ENCODE peak calls at places on chromosome 16, in five cellular contexts. B is left ventricle myocardium inferior, Z is fibroblast of lung, O is progenitor cell of endocrine pancreas, K is tibial nerve. Y is an unnamed sample.

GRCh38 chr16:15811416-15811777 is 45.4 kb downstream of the MYH11 start:
- DNase-seq in Z (no peak), B (no peak), O (no peak), K (no peak), Y (peak; percentile 26)

GRCh38 chr16:7390974-7391373 is 58.3 kb downstream of the RBFOX1 start:
- DNase-seq in Z (no peak), O (no peak), K (no peak), B (no peak), Y (no peak)

GRCh38 chr16:75764154-75764768 is 38.0 kb upstream of the CPHXL start:
- DNase-seq in O (peak; percentile 33), Z (peak; percentile 60), B (no peak), K (no peak), Y (no peak)

GRCh38 chr16:68469728-68470460 is 21.6 kb upstream of the SMPD3 start:
- DNase-seq in O (no peak), K (no peak), B (no peak), Z (no peak), Y (no peak)

GRCh38 chr16:51807551-51807950 is 656.5 kb upstream of the SALL1 start:
- DNase-seq in K (no peak), Z (no peak), O (no peak), B (no peak), Y (no peak)

GRCh38 chr16:81318711-81319110 is 3.9 kb downstream of the GAN start:
- DNase-seq in B (no peak), O (no peak), Z (no peak), K (no peak), Y (no peak)

GRCh38 chr16:78566397-78567073 is 467.1 kb downstream of the WWOX start:
- DNase-seq in O (no peak), B (no peak), K (no peak), Z (no peak), Y (no peak)

GRCh38 chr16:88770459-88771293 is 14.3 kb downstream of the PIEZO1 start:
- DNase-seq in O (no peak), K (no peak), Z (peak; percentile 88), B (peak; percentile 61), Y (no peak)

GRCh38 chr16:54317306-54317705 is 30.7 kb upstream of the IRX3 start:
- DNase-seq in Z (no peak), O (no peak), K (no peak), B (no peak), Y (no peak)

GRCh38 chr16:53098526-53099317 is 43.9 kb downstream of the CHD9 start:
- DNase-seq in B (peak; percentile 89), Z (peak; percentile 97), O (no peak), K (peak; percentile 68), Y (peak; percentile 85)

GRCh38 chr16:77295896-77296295 is 96.7 kb downstream of the SYCE1L start:
- DNase-seq in O (no peak), B (no peak), K (no peak), Z (no peak), Y (no peak)